ENCODE peak calls at places on chromosomes 6 and 20, in seven cellular contexts. H is hepatocyte, Y is psoas muscle, U is GM12878, E is skeletal muscle cell, N is tibial artery, D is transverse colon. P is an unnamed sample.

GRCh38 chr20:19786311-19786710 is 28.3 kb downstream of the RIN2 start:
- DNase-seq in D (peak), N (peak), U (no peak), Y (no peak), E (peak), H (no peak), P (no peak)

GRCh38 chr6:134138226-134138975 is 86.0 kb upstream of the SLC2A12 start:
- DNase-seq in H (no peak), Y (no peak), E (peak), U (no peak), D (no peak), N (no peak), P (no peak)

GRCh38 chr6:63816401-63816975 is 180.9 kb downstream of the PHF3 start:
- DNase-seq in Y (no peak), E (no peak), N (no peak), U (no peak), D (no peak), H (no peak), P (no peak)

GRCh38 chr20:38883081-38883980 is 42.9 kb upstream of the FAM83D start:
- DNase-seq in U (no peak), H (no peak), E (no peak), D (no peak), Y (no peak), N (no peak), P (no peak)

GRCh38 chr20:63957004-63957689 is 931 bp upstream of the UCKL1 start:
- DNase-seq in U (no peak), N (peak), Y (peak), E (no peak), D (peak), H (peak), P (no peak)

GRCh38 chr6:34182751-34183531 is 37.1 kb upstream of the GRM4 start:
- DNase-seq in Y (no peak), H (no peak), N (no peak), E (no peak), U (peak), D (peak), P (no peak)

GRCh38 chr6:41546866-41547798 is 951 bp downstream of the FOXP4 start:
- DNase-seq in Y (peak), N (no peak), E (no peak), H (peak), U (no peak), D (peak), P (peak)

GRCh38 chr6:133547136-133547535 is 306.0 kb downstream of the EYA4 start:
- DNase-seq in N (no peak), H (no peak), Y (no peak), D (no peak), U (no peak), E (no peak), P (no peak)

GRCh38 chr6:138007014-138007472 is 100.2 kb downstream of the PERP start:
- DNase-seq in N (no peak), U (no peak), D (peak), E (no peak), H (peak), Y (no peak), P (no peak)

GRCh38 chr6:36141091-36141490 is 10.8 kb downstream of the MAPK13 start:
- DNase-seq in E (no peak), N (no peak), U (no peak), H (no peak), D (no peak), Y (no peak), P (no peak)

GRCh38 chr20:58545565-58546195 is 30.5 kb upstream of the APCDD1L start:
- DNase-seq in Y (no peak), H (no peak), E (no peak), N (no peak), D (no peak), U (no peak), P (no peak)

GRCh38 chr6:53070808-53071207 is 5.6 kb downstream of the FBXO9 start:
- DNase-seq in H (no peak), E (no peak), D (no peak), N (no peak), Y (no peak), U (no peak), P (no peak)

GRCh38 chr20:23106271-23106851 is 20.2 kb upstream of the CD93 start:
- DNase-seq in H (no peak), U (no peak), Y (peak), E (no peak), D (no peak), N (no peak), P (no peak)

GRCh38 chr6:106097368-106098231 is 11.5 kb downstream of the PRDM1 start:
- DNase-seq in Y (no peak), N (no peak), E (no peak), D (peak), U (peak), H (no peak), P (no peak)

GRCh38 chr6:15287670-15288069 is 41.8 kb downstream of the JARID2 start:
- DNase-seq in Y (no peak), N (no peak), D (no peak), E (no peak), H (no peak), U (peak), P (no peak)

GRCh38 chr6:9801255-9801757 is 613.6 kb downstream of the TFAP2A start:
- DNase-seq in E (no peak), U (no peak), H (no peak), Y (no peak), D (no peak), N (no peak), P (no peak)

GRCh38 chr20:46270977-46271744 is 37.1 kb downstream of the CDH22 start:
- DNase-seq in E (no peak), U (no peak), Y (no peak), D (no peak), N (no peak), H (no peak), P (no peak)

GRCh38 chr20:52457826-52458225 is 266.2 kb upstream of the ZFP64 start:
- DNase-seq in N (no peak), E (no peak), Y (no peak), H (peak), U (no peak), D (no peak), P (no peak)

GRCh38 chr20:47586648-47587306 is 85.1 kb downstream of the NCOA3 start:
- DNase-seq in U (no peak), D (no peak), Y (no peak), N (no peak), H (no peak), E (peak), P (no peak)

GRCh38 chr6:157787080-157787479 is 36.0 kb upstream of the SNX9 start:
- DNase-seq in N (no peak), H (peak), D (peak), E (no peak), Y (no peak), U (no peak), P (no peak)

GRCh38 chr6:46039646-46040045 is 24.0 kb upstream of the CLIC5 start:
- DNase-seq in U (no peak), E (no peak), Y (no peak), N (no peak), D (no peak), H (no peak), P (no peak)

GRCh38 chr6:30834643-30835042 is 49.7 kb upstream of the DDR1 start:
- DNase-seq in Y (no peak), H (no peak), N (no peak), E (no peak), D (no peak), U (no peak), P (no peak)

GRCh38 chr6:100464910-100465700 is at the start of gene SIM1:
- DNase-seq in E (peak), Y (peak), D (peak), N (no peak), U (no peak), H (peak), P (no peak)

GRCh38 chr6:107698146-107698545 is 126.0 kb downstream of the SCML4 start:
- DNase-seq in H (no peak), Y (no peak), D (no peak), N (no peak), U (no peak), E (peak), P (no peak)

GRCh38 chr20:23461180-23461579 is 8.5 kb upstream of the CST11 start:
- DNase-seq in H (no peak), Y (no peak), N (no peak), D (no peak), U (no peak), E (no peak), P (no peak)

GRCh38 chr6:11592289-11592906 is 54.8 kb downstream of the TMEM170B start:
- DNase-seq in E (no peak), N (no peak), H (no peak), D (no peak), Y (peak), U (no peak), P (no peak)

GRCh38 chr6:136593748-136594490 is 43.7 kb upstream of the MAP7 start:
- DNase-seq in Y (no peak), D (peak), N (no peak), E (peak), U (peak), H (peak), P (no peak)

GRCh38 chr6:111776236-111777189 is 96.7 kb downstream of the FYN start:
- DNase-seq in U (no peak), H (no peak), E (no peak), D (no peak), N (no peak), Y (no peak), P (no peak)

GRCh38 chr20:39109933-39110818 is 148.0 kb downstream of the DHX35 start:
- DNase-seq in N (no peak), D (no peak), H (no peak), E (no peak), U (no peak), Y (no peak), P (no peak)

GRCh38 chr6:52020961-52021570 is 66.3 kb downstream of the PKHD1 start:
- DNase-seq in D (no peak), H (peak), E (no peak), U (no peak), N (no peak), Y (no peak), P (no peak)

GRCh38 chr6:135438907-135439535 is 58.5 kb downstream of the AHI1 start:
- DNase-seq in U (peak), H (peak), E (no peak), D (no peak), Y (no peak), N (no peak), P (no peak)

GRCh38 chr6:134176283-134176975 is 124.0 kb upstream of the SLC2A12 start:
- DNase-seq in U (no peak), Y (peak), H (peak), D (no peak), N (peak), E (no peak), P (peak)

GRCh38 chr6:34656378-34657036 is 40.1 kb downstream of the ILRUN start:
- DNase-seq in N (no peak), U (peak), D (peak), H (peak), E (no peak), Y (no peak), P (no peak)

GRCh38 chr6:131945971-131946370 is 5.2 kb downstream of the CCN2 start:
- DNase-seq in H (no peak), D (no peak), Y (no peak), N (no peak), E (no peak), U (no peak), P (no peak)
- H3K4me3 ChIP-seq in H (no peak), D (no peak), Y (no peak), N (no peak), E (no peak), U (no peak), P (no peak)

GRCh38 chr6:167678102-167679101 is 148.3 kb upstream of the AFDN start:
- DNase-seq in N (no peak), U (no peak), E (no peak), Y (peak), D (peak), H (peak), P (no peak)
- H3K4me3 ChIP-seq in N (peak), U (no peak), E (no peak), Y (peak), D (peak), H (peak), P (peak)

DNA sequence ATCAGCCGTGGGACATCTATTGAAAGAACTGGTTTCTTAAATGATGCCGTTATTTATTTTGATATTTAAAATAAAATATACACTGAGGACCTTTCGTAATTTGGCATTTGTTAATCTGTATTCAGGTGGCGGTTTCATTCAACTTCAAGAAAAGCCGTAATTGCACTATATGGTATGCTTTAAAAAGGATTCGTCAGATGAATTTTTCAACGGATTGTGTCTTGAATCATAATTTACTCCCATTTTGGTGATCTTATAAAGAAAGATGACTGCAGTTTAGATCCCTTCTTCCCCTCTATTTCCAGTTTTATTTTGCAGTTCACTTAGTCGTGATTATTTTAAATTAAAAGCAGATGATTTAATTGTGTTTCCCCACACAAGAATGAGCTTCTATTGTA is 761 bp downstream of the KLHL32 start:
- DNase-seq in E (no peak), Y (no peak), U (no peak), H (no peak), D (no peak), N (no peak), P (no peak)
- H3K4me3 ChIP-seq in E (no peak), Y (peak), U (peak), H (peak), D (peak), N (peak), P (peak)

DNA sequence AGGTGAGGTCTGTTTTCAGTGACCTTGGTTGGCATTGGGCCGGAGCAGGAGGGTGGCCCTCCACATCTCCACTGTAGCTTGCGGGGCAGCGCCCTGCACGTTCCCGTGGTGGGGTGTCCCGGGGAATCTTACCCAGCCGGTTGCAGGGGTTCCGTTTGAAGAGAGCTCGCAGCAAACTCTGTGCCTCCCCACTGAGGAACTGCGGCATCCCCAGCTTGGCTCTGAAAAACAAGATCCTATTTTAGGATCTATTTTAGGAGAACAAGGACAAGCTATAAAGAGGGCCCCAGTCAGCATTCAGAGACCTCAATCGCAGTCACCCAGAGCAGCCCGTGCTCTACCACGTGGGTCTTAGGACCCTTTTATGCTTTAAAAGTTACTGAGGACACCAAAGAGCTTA is 97.8 kb downstream of the RAMACL start:
- DNase-seq in H (no peak), E (no peak), U (no peak), D (no peak), Y (peak), N (peak), P (no peak)
- H3K4me3 ChIP-seq in H (no peak), E (no peak), U (peak), D (no peak), Y (no peak), N (no peak), P (no peak)

GRCh38 chr20:37347891-37348642 is 2.1 kb downstream of the SRC start:
- DNase-seq in E (no peak), D (no peak), N (peak), H (peak), U (no peak), Y (no peak), P (no peak)

GRCh38 chr20:37347347-37347823 is 1.4 kb downstream of the SRC start:
- DNase-seq in H (no peak), N (no peak), D (no peak), Y (no peak), E (no peak), U (no peak), P (no peak)

GRCh38 chr20:37349517-37350491 is 3.9 kb downstream of the SRC start:
- DNase-seq in E (no peak), H (peak), D (no peak), N (peak), U (no peak), Y (no peak), P (no peak)

GRCh38 chr20:37350655-37351574 is 5.0 kb downstream of the SRC start:
- DNase-seq in Y (no peak), U (no peak), D (no peak), E (no peak), H (no peak), N (no peak), P (no peak)

GRCh38 chr20:37348643-37349516 is 2.9 kb downstream of the SRC start:
- DNase-seq in N (peak), D (no peak), H (no peak), U (no peak), Y (no peak), E (no peak), P (no peak)
- H3K4me3 ChIP-seq in N (no peak), D (no peak), H (no peak), U (peak), Y (no peak), E (no peak), P (no peak)

GRCh38 chr6:7540595-7540994 is 876 bp upstream of the DSP start:
- DNase-seq in N (no peak), D (no peak), E (no peak), H (peak), U (no peak), Y (no peak), P (peak)

GRCh38 chr6:7542878-7543394 is 1.5 kb downstream of the DSP start:
- DNase-seq in H (peak), U (no peak), Y (peak), E (peak), N (no peak), D (peak), P (peak)

GRCh38 chr6:7541175-7542064 is at the start of gene DSP:
- DNase-seq in Y (peak), D (peak), U (no peak), H (peak), E (no peak), N (no peak), P (peak)

GRCh38 chr6:7543761-7544424 is 2.4 kb downstream of the DSP start:
- DNase-seq in D (no peak), H (peak), U (no peak), N (no peak), Y (no peak), E (no peak), P (no peak)

DNA sequence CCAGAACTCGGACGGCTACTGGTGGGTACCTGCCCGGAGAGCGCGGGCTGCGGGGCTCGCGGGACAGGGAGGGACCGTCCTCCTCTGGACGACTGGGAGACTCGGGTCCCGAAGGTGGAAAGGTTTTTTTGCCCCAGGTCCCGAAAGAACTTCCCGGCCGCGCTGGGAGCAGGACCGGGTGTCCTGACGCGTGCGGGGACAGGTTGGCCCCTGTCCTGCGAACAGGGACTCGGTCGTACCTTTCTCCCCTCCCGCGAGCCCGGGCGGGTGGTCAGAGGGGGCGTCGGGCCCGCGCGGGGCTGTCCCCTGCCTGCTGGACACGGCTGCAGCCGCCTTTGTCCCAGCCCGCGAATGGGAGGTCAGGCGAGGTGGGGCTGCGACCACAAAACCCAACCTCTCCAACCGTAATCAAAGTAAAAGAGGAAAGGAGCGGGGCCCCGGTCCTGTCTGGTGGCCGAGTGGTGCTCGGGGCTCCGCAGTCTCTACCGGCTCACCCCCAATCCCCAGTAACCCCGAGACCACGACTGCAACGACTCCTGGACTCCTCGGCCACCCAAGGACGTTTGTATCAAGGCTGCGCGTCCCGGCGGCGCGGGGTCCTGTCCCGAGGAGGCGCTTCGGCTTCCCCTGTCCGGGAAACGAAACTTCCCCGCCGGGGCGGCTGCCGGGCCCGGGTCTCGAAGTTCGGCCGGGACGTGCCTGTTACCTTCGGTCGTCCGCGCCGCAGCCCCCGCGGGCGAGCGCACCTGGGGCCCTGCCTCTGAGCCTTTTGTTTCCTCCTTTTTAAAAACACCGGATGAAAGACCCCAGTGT is 800 bp downstream of the DSP start:
- DNase-seq in N (no peak), H (peak), Y (no peak), D (peak), E (no peak), U (no peak), P (peak)
- H3K4me3 ChIP-seq in N (peak), H (peak), Y (peak), D (peak), E (peak), U (peak), P (peak)

DNA sequence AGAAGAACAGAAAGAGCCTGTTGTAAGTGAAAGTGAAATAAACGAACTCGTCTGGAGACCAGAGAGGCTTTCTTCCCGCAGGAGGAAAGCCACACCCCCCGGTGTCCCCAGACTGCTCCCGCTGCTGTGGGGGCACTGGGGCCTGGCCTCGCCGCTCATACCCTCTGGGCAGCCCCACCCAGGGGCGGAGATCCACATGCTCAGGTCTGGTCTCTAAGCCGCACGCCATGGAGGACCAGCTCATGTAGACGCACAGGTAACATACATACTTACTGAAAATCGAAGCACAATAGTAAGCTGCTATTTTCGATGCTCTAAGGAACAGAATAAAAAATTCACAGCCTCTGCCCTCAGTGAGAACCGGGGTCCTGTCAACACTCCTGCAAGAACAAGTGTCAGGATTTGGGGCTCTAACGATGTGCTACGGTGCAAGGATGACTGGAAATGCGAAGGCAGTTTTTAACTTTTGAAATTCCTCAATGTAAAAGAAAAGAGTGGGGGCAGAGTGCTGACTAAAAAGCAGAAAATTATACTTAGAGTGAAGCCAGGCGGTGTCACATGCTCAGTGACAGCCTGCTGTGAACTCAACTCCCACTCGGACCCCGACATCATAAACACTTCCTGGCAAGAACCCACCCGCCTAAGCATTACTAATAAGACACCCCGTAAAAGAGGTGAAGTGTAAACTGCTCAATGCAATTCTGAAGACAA is 110.5 kb downstream of the IRF4 start:
- DNase-seq in D (peak), H (no peak), E (no peak), N (no peak), Y (no peak), U (no peak), P (no peak)
- H3K4me3 ChIP-seq in D (peak), H (no peak), E (no peak), N (no peak), Y (no peak), U (peak), P (peak)